ENCODE peak calls at places on chromosome 1, in six cellular contexts. P is transverse colon, Y is A549, M is sigmoid colon, B is tibial nerve, U is ovary. T is an unnamed sample. For H3K4me1, the result is how much of the 10 kb centered on the place peaks cover.

GRCh38 chr1:57489342-57490036 is 65.6 kb upstream of the DAB1 start:
- DNase-seq in P (no peak), Y (no peak), M (no peak), B (no peak), U (no peak), T (no peak)

GRCh38 chr1:23463286-23463685 is 20.7 kb downstream of the ASAP3 start:
- DNase-seq in P (no peak), Y (no peak), M (no peak), B (no peak), U (no peak), T (no peak)

GRCh38 chr1:224300346-224300745 is 29.6 kb downstream of the NVL start:
- DNase-seq in P (no peak), Y (peak), M (no peak), B (no peak), U (no peak), T (no peak)

GRCh38 chr1:150809651-150810050 is 1.6 kb upstream of the CTSK start:
- DNase-seq in P (no peak), Y (no peak), M (no peak), B (no peak), U (no peak), T (no peak)

GRCh38 chr1:1759456-1760344 is 18.6 kb downstream of the NADK start:
- DNase-seq in P (peak), Y (no peak), M (no peak), B (no peak), U (no peak), T (peak)

GRCh38 chr1:40987439-40988276 is 8.2 kb downstream of the CTPS1 start:
- DNase-seq in P (no peak), Y (no peak), M (peak), B (no peak), U (no peak), T (no peak)

GRCh38 chr1:245156041-245156735 is 1.4 kb downstream of the KIF26B start:
- DNase-seq in P (peak), Y (peak), M (peak), B (peak), U (peak), T (peak)

GRCh38 chr1:185719021-185719420 is 15.2 kb upstream of the HMCN1 start:
- DNase-seq in P (no peak), Y (peak), M (no peak), B (peak), U (no peak), T (no peak)

GRCh38 chr1:41498809-41499208 is 14.3 kb upstream of the EDN2 start:
- DNase-seq in P (peak), Y (peak), M (no peak), B (no peak), U (peak), T (peak)

GRCh38 chr1:77625250-77625649 is 57.2 kb downstream of the ZZZ3 start:
- DNase-seq in P (no peak), Y (no peak), M (no peak), B (no peak), U (no peak), T (no peak)

GRCh38 chr1:24972257-24973242 is 42.5 kb upstream of the RUNX3 start:
- DNase-seq in P (no peak), Y (no peak), M (no peak), B (no peak), U (no peak), T (no peak)

GRCh38 chr1:151710187-151710586 is 6.4 kb downstream of the CELF3 start:
- DNase-seq in P (no peak), Y (no peak), M (no peak), B (no peak), U (no peak), T (no peak)

GRCh38 chr1:170214980-170215910 is 69.5 kb downstream of the NTMT2 start:
- DNase-seq in P (no peak), Y (no peak), M (no peak), B (peak), U (peak), T (no peak)

GRCh38 chr1:110783292-110783918 is 89.5 kb upstream of the CD53 start:
- DNase-seq in P (peak), Y (peak), M (no peak), B (peak), U (peak), T (peak)

GRCh38 chr1:186896211-186896610 is 67.5 kb downstream of the PLA2G4A start:
- DNase-seq in P (no peak), Y (peak), M (no peak), B (no peak), U (no peak), T (no peak)

GRCh38 chr1:63628607-63629006 is 35.4 kb downstream of the PGM1 start:
- DNase-seq in P (no peak), Y (no peak), M (no peak), B (no peak), U (no peak), T (no peak)

GRCh38 chr1:10638559-10639300 is 157.7 kb downstream of the CASZ1 start:
- DNase-seq in P (no peak), Y (no peak), M (no peak), B (no peak), U (no peak), T (no peak)

GRCh38 chr1:115115521-115116161 is 26.3 kb upstream of the TSPAN2 start:
- DNase-seq in P (no peak), Y (no peak), M (no peak), B (no peak), U (no peak), T (no peak)

DNA sequence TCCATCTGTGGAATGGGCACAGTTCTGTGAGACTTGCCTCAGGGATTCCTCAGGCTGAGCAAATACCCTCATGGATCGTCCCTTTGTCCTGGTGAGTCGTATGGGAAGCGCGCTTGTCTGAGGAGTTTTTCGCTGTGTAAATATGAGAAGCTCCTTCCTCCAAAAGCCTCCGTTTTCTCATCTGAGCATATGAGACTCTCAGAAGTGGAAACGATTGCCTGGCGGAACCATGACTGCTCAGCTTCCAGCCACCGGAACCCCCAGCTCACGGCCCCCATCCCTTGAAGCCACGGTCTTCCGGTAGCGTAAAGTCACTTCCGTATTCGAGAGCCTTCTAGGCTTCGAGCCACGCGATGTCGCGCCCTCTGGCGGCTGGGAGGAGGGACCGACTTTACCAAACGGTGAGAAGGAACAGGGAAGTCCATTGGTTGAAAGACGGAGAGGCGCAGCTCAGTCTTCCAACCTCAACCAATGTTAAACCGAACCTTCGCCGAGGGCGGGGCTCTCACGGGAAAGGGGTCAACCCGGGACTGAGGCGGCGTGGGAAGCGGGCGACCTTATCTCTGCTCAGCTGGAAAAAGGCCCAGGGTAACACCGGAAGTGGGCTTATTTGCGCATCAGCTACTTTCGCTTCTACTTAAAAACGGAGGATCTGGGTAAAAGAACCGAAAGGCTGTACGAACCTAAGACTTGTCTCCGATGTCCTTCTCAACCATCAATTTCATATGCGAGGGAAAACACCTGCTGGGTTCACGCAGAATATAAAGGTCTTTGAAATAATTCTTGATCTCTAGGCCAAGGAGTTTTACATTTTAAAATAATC is 46.3 kb downstream of the AZIN2 start:
- DNase-seq in P (peak), Y (peak), M (peak), B (peak), U (peak), T (peak)
- TF ChIP-seq EP300 in P (no peak), Y (no peak), M (peak), B (peak), U (no peak), T (no peak)

DNA sequence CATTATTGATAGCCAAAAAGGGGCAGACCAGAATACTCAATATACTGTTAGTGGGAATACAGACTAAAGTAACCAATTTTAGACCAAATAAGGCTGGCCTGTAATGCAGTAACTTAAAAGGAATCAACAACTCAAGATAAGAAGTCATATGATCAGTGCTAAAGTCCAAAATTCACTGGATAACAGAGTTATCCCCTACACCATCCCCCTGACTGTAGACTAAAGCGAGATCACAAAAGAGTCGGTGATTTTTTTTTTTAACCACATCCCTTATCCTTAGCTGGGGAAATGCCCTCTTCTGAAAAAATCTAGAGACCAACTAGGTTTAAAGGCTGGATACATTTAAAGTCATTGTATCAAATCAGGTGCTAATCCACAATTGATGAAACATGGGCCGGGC is 7.7 kb downstream of the UBR4 start:
- DNase-seq in P (no peak), Y (no peak), M (no peak), B (no peak), U (no peak), T (no peak)
- H3K4me1 ChIP-seq in P (under half), Y (under half), M (half or more), B (under half), U (under half), T (half or more)

DNA sequence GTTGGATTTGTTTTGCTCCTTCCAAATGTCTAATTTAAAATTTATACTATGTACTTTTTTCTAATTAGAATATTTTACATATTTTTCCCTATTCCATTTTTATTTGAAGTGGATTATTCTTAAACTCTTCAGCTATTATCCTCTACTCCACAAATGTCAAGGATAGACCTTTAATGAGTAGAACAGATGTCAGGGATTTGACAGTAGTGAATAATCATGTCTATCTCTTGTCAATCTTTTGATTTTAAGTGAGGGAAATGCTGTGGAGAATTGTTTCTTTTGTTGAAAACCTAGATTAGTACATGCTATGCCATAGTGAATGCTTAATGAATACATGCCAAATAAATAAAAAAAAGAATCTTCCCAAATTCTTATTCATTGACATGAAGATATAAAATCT is 56.0 kb downstream of the DNM3 start:
- DNase-seq in P (no peak), Y (no peak), M (no peak), B (no peak), U (no peak), T (no peak)
- TF ChIP-seq EP300 in P (no peak), Y (no peak), M (no peak), B (no peak), U (no peak), T (no peak)

GRCh38 chr1:198535631-198536030 is 4.8 kb downstream of the ATP6V1G3 start:
- DNase-seq in P (no peak), Y (no peak), M (no peak), B (no peak), U (no peak), T (no peak)
- H3K4me1 ChIP-seq in P (under half), Y (under half), M (under half), B (under half), U (under half), T (under half)

GRCh38 chr1:8374812-8375211 is 56.9 kb downstream of the SLC45A1 start:
- DNase-seq in P (peak), Y (peak), M (no peak), B (no peak), U (no peak), T (peak)

GRCh38 chr1:8374356-8374755 is 56.4 kb downstream of the SLC45A1 start:
- DNase-seq in P (no peak), Y (no peak), M (no peak), B (no peak), U (no peak), T (no peak)

GRCh38 chr1:8376358-8376840 is 58.5 kb downstream of the SLC45A1 start:
- DNase-seq in P (no peak), Y (no peak), M (no peak), B (no peak), U (no peak), T (no peak)

GRCh38 chr1:8371372-8371991 is 53.6 kb downstream of the SLC45A1 start:
- DNase-seq in P (no peak), Y (no peak), M (no peak), B (no peak), U (no peak), T (no peak)

DNA sequence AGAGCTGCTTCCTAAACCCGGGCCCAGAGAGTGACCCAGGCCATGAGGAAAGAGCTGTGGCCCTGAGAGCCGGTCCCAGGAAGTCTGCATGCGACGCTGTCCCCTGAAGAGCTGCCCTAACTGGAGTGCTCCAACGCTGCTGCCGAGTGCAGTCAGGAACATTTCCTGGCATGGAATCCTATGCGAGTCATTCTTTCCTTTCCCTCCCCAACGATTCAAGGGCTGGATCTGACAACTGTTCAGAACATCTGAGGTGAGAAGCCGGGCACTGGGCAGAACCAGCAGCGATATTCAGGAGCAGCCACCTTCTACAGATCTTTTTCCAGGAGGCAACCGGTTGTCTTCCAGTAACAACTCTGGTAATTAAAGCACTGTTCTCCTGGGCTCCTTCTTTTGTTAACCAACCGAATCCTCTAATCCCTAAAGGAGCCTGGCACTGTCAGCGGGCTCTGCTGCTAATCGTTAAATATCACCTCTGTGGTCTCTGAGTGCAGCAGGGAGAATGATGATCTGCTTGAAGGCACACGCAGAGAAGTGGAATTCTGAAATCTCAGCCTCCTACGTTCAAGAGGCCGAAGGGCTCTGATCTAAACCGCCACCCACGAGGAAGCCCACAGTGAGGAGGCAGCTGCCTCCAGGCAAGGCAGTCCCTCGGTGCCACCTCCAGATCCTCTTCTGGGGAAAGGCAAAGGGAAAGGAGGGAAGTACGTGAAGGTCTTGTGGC is 55.8 kb downstream of the SLC45A1 start:
- DNase-seq in P (peak), Y (no peak), M (peak), B (peak), U (peak), T (peak)
- TF ChIP-seq EP300 in P (peak), Y (no peak), M (peak), B (peak), U (no peak), T (peak)